ENCODE peak calls at places on chromosomes 1 and 21, in eight cellular contexts. One of them, this sample, is unnamed.

GRCh38 chr1:165352442-165353293 is 3.8 kb downstream of the LMX1A start:
- DNase-seq in IMR-90: no peak
- DNase-seq in thyroid gland: no peak
- DNase-seq in breast epithelium: no peak
- DNase-seq in heart left ventricle: no peak
- DNase-seq in body of pancreas: no peak
- DNase-seq in suprapubic skin: no peak
- DNase-seq in A549: no peak
- DNase-seq in this sample: no peak

GRCh38 chr1:145885738-145886287 is at the start of gene ANKRD35:
- DNase-seq in IMR-90: peak
- DNase-seq in thyroid gland: peak
- DNase-seq in breast epithelium: peak
- DNase-seq in heart left ventricle: peak
- DNase-seq in body of pancreas: peak
- DNase-seq in suprapubic skin: peak
- DNase-seq in A549: peak
- DNase-seq in this sample: peak

GRCh38 chr1:13505020-13505419 is 8.8 kb downstream of the LRRC38 start:
- DNase-seq in IMR-90: no peak
- DNase-seq in thyroid gland: no peak
- DNase-seq in breast epithelium: no peak
- DNase-seq in heart left ventricle: no peak
- DNase-seq in body of pancreas: no peak
- DNase-seq in suprapubic skin: no peak
- DNase-seq in A549: no peak
- DNase-seq in this sample: no peak

GRCh38 chr1:168627370-168627769 is 51.0 kb downstream of the XCL1 start:
- DNase-seq in IMR-90: no peak
- DNase-seq in thyroid gland: no peak
- DNase-seq in breast epithelium: no peak
- DNase-seq in heart left ventricle: no peak
- DNase-seq in body of pancreas: no peak
- DNase-seq in suprapubic skin: no peak
- DNase-seq in A549: no peak
- DNase-seq in this sample: no peak

GRCh38 chr1:180412583-180412982 is 89.8 kb downstream of the ACBD6 start:
- DNase-seq in IMR-90: no peak
- DNase-seq in thyroid gland: no peak
- DNase-seq in breast epithelium: no peak
- DNase-seq in heart left ventricle: no peak
- DNase-seq in body of pancreas: no peak
- DNase-seq in suprapubic skin: no peak
- DNase-seq in A549: no peak
- DNase-seq in this sample: no peak

GRCh38 chr1:190124068-190124467 is 353.6 kb downstream of the BRINP3 start:
- DNase-seq in IMR-90: peak
- DNase-seq in thyroid gland: no peak
- DNase-seq in breast epithelium: no peak
- DNase-seq in heart left ventricle: no peak
- DNase-seq in body of pancreas: no peak
- DNase-seq in suprapubic skin: no peak
- DNase-seq in A549: peak
- DNase-seq in this sample: no peak

GRCh38 chr1:25642710-25643109 is 26.1 kb downstream of the MAN1C1 start:
- DNase-seq in IMR-90: peak
- DNase-seq in thyroid gland: no peak
- DNase-seq in breast epithelium: no peak
- DNase-seq in heart left ventricle: no peak
- DNase-seq in body of pancreas: peak
- DNase-seq in suprapubic skin: no peak
- DNase-seq in A549: no peak
- DNase-seq in this sample: no peak

GRCh38 chr1:184905601-184906322 is 68.5 kb downstream of the NIBAN1 start:
- DNase-seq in IMR-90: no peak
- DNase-seq in thyroid gland: no peak
- DNase-seq in breast epithelium: no peak
- DNase-seq in heart left ventricle: no peak
- DNase-seq in body of pancreas: peak
- DNase-seq in suprapubic skin: no peak
- DNase-seq in A549: peak
- DNase-seq in this sample: no peak

GRCh38 chr21:28247454-28248020 is 745.1 kb downstream of the LTN1 start:
- DNase-seq in IMR-90: no peak
- DNase-seq in thyroid gland: no peak
- DNase-seq in breast epithelium: no peak
- DNase-seq in heart left ventricle: no peak
- DNase-seq in body of pancreas: no peak
- DNase-seq in suprapubic skin: no peak
- DNase-seq in A549: no peak
- DNase-seq in this sample: no peak

GRCh38 chr1:173383341-173383740 is 93.8 kb upstream of the PRDX6 start:
- DNase-seq in IMR-90: peak
- DNase-seq in thyroid gland: no peak
- DNase-seq in breast epithelium: no peak
- DNase-seq in heart left ventricle: no peak
- DNase-seq in body of pancreas: no peak
- DNase-seq in suprapubic skin: no peak
- DNase-seq in A549: no peak
- DNase-seq in this sample: no peak

GRCh38 chr1:53107570-53108322 is 34.7 kb downstream of the SLC1A7 start:
- DNase-seq in IMR-90: peak
- DNase-seq in thyroid gland: no peak
- DNase-seq in breast epithelium: no peak
- DNase-seq in heart left ventricle: no peak
- DNase-seq in body of pancreas: peak
- DNase-seq in suprapubic skin: no peak
- DNase-seq in A549: peak
- DNase-seq in this sample: no peak

GRCh38 chr1:233367057-233367759 is 39.7 kb downstream of the MAP3K21 start:
- DNase-seq in IMR-90: no peak
- DNase-seq in thyroid gland: no peak
- DNase-seq in breast epithelium: no peak
- DNase-seq in heart left ventricle: no peak
- DNase-seq in body of pancreas: no peak
- DNase-seq in suprapubic skin: no peak
- DNase-seq in A549: peak
- DNase-seq in this sample: no peak

GRCh38 chr1:170590921-170591705 is 59.1 kb downstream of the GORAB start:
- DNase-seq in IMR-90: no peak
- DNase-seq in thyroid gland: no peak
- DNase-seq in breast epithelium: no peak
- DNase-seq in heart left ventricle: no peak
- DNase-seq in body of pancreas: no peak
- DNase-seq in suprapubic skin: no peak
- DNase-seq in A549: no peak
- DNase-seq in this sample: no peak

GRCh38 chr1:157359309-157360020 is 192.8 kb downstream of the FCRL5 start:
- DNase-seq in IMR-90: no peak
- DNase-seq in thyroid gland: no peak
- DNase-seq in breast epithelium: no peak
- DNase-seq in heart left ventricle: no peak
- DNase-seq in body of pancreas: no peak
- DNase-seq in suprapubic skin: no peak
- DNase-seq in A549: no peak
- DNase-seq in this sample: no peak

GRCh38 chr1:99965646-99966375 is 4.0 kb upstream of the SLC35A3 start:
- DNase-seq in IMR-90: no peak
- DNase-seq in thyroid gland: no peak
- DNase-seq in breast epithelium: no peak
- DNase-seq in heart left ventricle: no peak
- DNase-seq in body of pancreas: no peak
- DNase-seq in suprapubic skin: no peak
- DNase-seq in A549: no peak
- DNase-seq in this sample: no peak

GRCh38 chr1:201013031-201013485 is 10.5 kb downstream of the KIF21B start:
- DNase-seq in IMR-90: no peak
- DNase-seq in thyroid gland: no peak
- DNase-seq in breast epithelium: no peak
- DNase-seq in heart left ventricle: no peak
- DNase-seq in body of pancreas: no peak
- DNase-seq in suprapubic skin: no peak
- DNase-seq in A549: no peak
- DNase-seq in this sample: no peak

GRCh38 chr1:11967028-11967547 is 13.2 kb upstream of the MFN2 start:
- DNase-seq in IMR-90: no peak
- DNase-seq in thyroid gland: peak
- DNase-seq in breast epithelium: no peak
- DNase-seq in heart left ventricle: no peak
- DNase-seq in body of pancreas: peak
- DNase-seq in suprapubic skin: no peak
- DNase-seq in A549: peak
- DNase-seq in this sample: no peak

GRCh38 chr1:153970346-153970745 is 2.6 kb downstream of the CREB3L4 start:
- DNase-seq in IMR-90: no peak
- DNase-seq in thyroid gland: no peak
- DNase-seq in breast epithelium: no peak
- DNase-seq in heart left ventricle: no peak
- DNase-seq in body of pancreas: no peak
- DNase-seq in suprapubic skin: no peak
- DNase-seq in A549: no peak
- DNase-seq in this sample: no peak
- H3K4me3 ChIP-seq in IMR-90: no peak
- H3K4me3 ChIP-seq in thyroid gland: no peak
- H3K4me3 ChIP-seq in breast epithelium: no peak
- H3K4me3 ChIP-seq in heart left ventricle: no peak
- H3K4me3 ChIP-seq in body of pancreas: no peak
- H3K4me3 ChIP-seq in suprapubic skin: no peak
- H3K4me3 ChIP-seq in A549: no peak
- H3K4me3 ChIP-seq in this sample: no peak

DNA sequence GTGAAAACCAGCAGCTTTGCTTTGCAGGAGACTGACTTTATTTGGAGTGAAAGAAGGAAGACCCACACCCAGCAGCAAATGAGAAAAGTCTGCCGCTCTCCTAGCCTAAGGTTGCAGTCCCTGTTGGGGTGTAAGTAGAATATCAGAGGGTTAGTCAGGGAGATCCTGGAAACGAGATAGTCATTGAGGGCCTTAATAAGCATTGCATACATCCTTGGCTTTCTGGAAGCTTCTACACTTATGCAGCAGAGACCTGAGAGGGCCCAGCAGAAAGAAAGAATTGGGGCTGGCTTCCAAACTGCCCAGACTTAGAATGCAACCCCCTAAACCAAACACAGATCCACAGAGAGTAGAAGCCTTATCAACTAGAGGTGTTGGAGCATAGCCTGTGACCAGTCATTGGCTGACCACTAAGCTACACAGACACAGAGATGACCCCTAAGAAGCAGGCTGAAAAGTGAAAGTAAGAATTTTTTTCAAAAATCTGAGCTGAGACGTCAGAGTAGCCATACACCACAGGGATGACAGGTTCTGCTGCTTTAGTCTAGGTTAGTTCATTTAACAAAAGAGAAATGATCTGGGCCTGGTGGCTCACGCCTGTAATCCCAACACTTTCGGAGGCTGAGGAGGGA is 98.4 kb downstream of the LYPLAL1 start:
- DNase-seq in IMR-90: peak
- DNase-seq in thyroid gland: no peak
- DNase-seq in breast epithelium: no peak
- DNase-seq in heart left ventricle: no peak
- DNase-seq in body of pancreas: no peak
- DNase-seq in suprapubic skin: no peak
- DNase-seq in A549: no peak
- DNase-seq in this sample: no peak
- TF ChIP-seq POLR2A in IMR-90: no peak
- TF ChIP-seq POLR2A in thyroid gland: no peak
- TF ChIP-seq POLR2A in breast epithelium: no peak
- TF ChIP-seq POLR2A in heart left ventricle: no peak
- TF ChIP-seq POLR2A in body of pancreas: no peak
- TF ChIP-seq POLR2A in suprapubic skin: no peak
- TF ChIP-seq POLR2A in A549: no peak
- TF ChIP-seq POLR2A in this sample: no peak

GRCh38 chr1:178389441-178389840 is 107.3 kb downstream of the CLEC20A start:
- DNase-seq in IMR-90: peak
- DNase-seq in thyroid gland: no peak
- DNase-seq in breast epithelium: no peak
- DNase-seq in heart left ventricle: no peak
- DNase-seq in body of pancreas: no peak
- DNase-seq in suprapubic skin: no peak
- DNase-seq in A549: no peak
- DNase-seq in this sample: no peak

GRCh38 chr1:178385662-178386061 is 111.1 kb downstream of the CLEC20A start:
- DNase-seq in IMR-90: no peak
- DNase-seq in thyroid gland: no peak
- DNase-seq in breast epithelium: no peak
- DNase-seq in heart left ventricle: no peak
- DNase-seq in body of pancreas: no peak
- DNase-seq in suprapubic skin: no peak
- DNase-seq in A549: no peak
- DNase-seq in this sample: no peak

GRCh38 chr1:178393370-178393769 is 103.4 kb downstream of the CLEC20A start:
- DNase-seq in IMR-90: no peak
- DNase-seq in thyroid gland: no peak
- DNase-seq in breast epithelium: no peak
- DNase-seq in heart left ventricle: no peak
- DNase-seq in body of pancreas: no peak
- DNase-seq in suprapubic skin: no peak
- DNase-seq in A549: no peak
- DNase-seq in this sample: no peak

DNA sequence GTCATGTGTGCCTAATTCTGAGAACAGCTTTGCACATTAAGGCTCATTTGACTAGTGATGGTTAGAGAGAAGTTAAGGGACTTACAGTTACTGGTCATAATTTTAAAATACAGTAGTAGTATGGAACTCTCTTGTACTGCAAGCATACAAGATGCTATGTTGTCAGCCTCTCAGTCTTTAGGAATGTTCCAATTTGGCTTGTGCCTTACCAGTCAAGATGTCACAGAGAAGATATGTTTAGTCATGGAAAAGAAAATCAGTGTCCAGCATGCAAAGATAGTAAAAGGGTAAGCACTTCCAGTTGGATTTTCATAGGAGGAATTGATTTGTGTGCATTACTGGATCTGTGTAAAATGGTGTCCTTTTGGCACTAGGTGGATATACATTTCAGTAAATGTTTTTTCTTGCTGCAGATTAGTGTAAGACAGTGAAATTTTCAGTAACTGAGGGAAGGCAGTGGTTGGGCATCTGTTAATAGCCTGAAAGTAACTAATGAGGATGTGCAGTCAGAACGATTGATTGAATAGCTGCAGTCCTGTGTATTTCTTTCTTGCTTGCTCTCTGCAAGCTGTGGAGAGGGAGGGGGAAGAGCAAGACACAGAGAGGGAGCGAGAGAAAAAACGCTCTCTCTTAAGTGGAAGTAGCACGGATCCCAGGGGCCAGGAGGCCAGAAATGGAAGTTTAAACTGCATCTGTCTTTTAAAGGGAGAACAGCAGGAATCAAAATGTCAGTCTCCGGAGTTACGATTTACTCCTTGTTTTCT is 108.2 kb downstream of the CLEC20A start:
- DNase-seq in IMR-90: peak
- DNase-seq in thyroid gland: no peak
- DNase-seq in breast epithelium: no peak
- DNase-seq in heart left ventricle: no peak
- DNase-seq in body of pancreas: no peak
- DNase-seq in suprapubic skin: no peak
- DNase-seq in A549: no peak
- DNase-seq in this sample: no peak
- H3K4me3 ChIP-seq in IMR-90: peak
- H3K4me3 ChIP-seq in thyroid gland: no peak
- H3K4me3 ChIP-seq in breast epithelium: no peak
- H3K4me3 ChIP-seq in heart left ventricle: no peak
- H3K4me3 ChIP-seq in body of pancreas: no peak
- H3K4me3 ChIP-seq in suprapubic skin: no peak
- H3K4me3 ChIP-seq in A549: no peak
- H3K4me3 ChIP-seq in this sample: no peak

GRCh38 chr1:40860706-40861226 is 1.4 kb downstream of the CITED4 start:
- DNase-seq in IMR-90: no peak
- DNase-seq in thyroid gland: no peak
- DNase-seq in breast epithelium: no peak
- DNase-seq in heart left ventricle: peak
- DNase-seq in body of pancreas: peak
- DNase-seq in suprapubic skin: no peak
- DNase-seq in A549: no peak
- DNase-seq in this sample: no peak
- TF ChIP-seq POLR2A in IMR-90: no peak
- TF ChIP-seq POLR2A in thyroid gland: no peak
- TF ChIP-seq POLR2A in breast epithelium: no peak
- TF ChIP-seq POLR2A in heart left ventricle: no peak
- TF ChIP-seq POLR2A in body of pancreas: peak
- TF ChIP-seq POLR2A in suprapubic skin: no peak
- TF ChIP-seq POLR2A in A549: peak
- TF ChIP-seq POLR2A in this sample: no peak

This sample was measured in lower leg skin.